ENCODE peak calls at places on chromosomes 2 and 18, in nine cellular contexts. A, W, J, S, F, R, G, U and B are unnamed samples.

GRCh38 chr2:10584843-10585475 is 104.8 kb downstream of the NOL10 start:
- DNase-seq in S (no peak), R (no peak), W (no peak), U (no peak), J (no peak), G (peak; percentile 41), F (peak; percentile 90), A (peak; percentile 61), B (no peak)

GRCh38 chr2:8986327-8986976 is 17.0 kb downstream of the MBOAT2 start:
- DNase-seq in U (peak; percentile 43), F (peak; percentile 46), J (no peak), S (no peak), A (no peak), R (no peak), W (no peak), G (no peak), B (no peak)

GRCh38 chr18:58269931-58270330 is 225.9 kb downstream of the NEDD4L start:
- DNase-seq in J (no peak), A (no peak), U (no peak), G (no peak), R (no peak), W (no peak), F (no peak), S (no peak), B (no peak)

GRCh38 chr2:232920055-232920454 is 50.0 kb downstream of the SNORC start:
- DNase-seq in S (no peak), G (no peak), F (no peak), R (no peak), J (no peak), W (no peak), U (no peak), A (no peak), B (no peak)

GRCh38 chr2:168587302-168587701 is 131.2 kb downstream of the CERS6 start:
- DNase-seq in R (no peak), U (no peak), W (no peak), J (no peak), A (no peak), G (peak; percentile 39), S (no peak), F (no peak), B (no peak)

GRCh38 chr2:186675380-186675779 is 18.5 kb upstream of the FAM171B start:
- DNase-seq in A (no peak), W (no peak), U (no peak), J (no peak), R (no peak), S (no peak), F (no peak), G (no peak), B (no peak)

GRCh38 chr2:218860950-218861381 is 1.4 kb downstream of the WNT6 start:
- DNase-seq in A (peak; percentile 11), R (no peak), U (no peak), S (peak; percentile 78), J (peak; percentile 34), F (no peak), W (no peak), G (peak; percentile 57), B (no peak)

GRCh38 chr2:75680402-75680801 is 30.3 kb downstream of the GCFC2 start:
- DNase-seq in U (no peak), S (no peak), A (no peak), G (no peak), J (no peak), R (no peak), F (no peak), W (no peak), B (no peak)

GRCh38 chr2:190781604-190782198 is 98.9 kb upstream of the GLS start:
- DNase-seq in F (peak; percentile 74), U (peak; percentile 71), J (peak; percentile 63), R (no peak), A (peak; percentile 47), G (peak; percentile 42), S (peak; percentile 66), W (peak; percentile 6), B (no peak)

GRCh38 chr2:134693359-134694330 is 25.2 kb downstream of the TMEM163 start:
- DNase-seq in S (no peak), W (no peak), U (no peak), A (no peak), G (no peak), J (no peak), F (no peak), R (no peak), B (no peak)

GRCh38 chr2:172452845-172453244 is 25.5 kb downstream of the ITGA6 start:
- DNase-seq in A (no peak), J (no peak), F (no peak), S (no peak), R (no peak), W (no peak), G (no peak), U (no peak), B (no peak)